ENCODE peak calls at places on chromosome X, in four cellular contexts. J is choroid plexus epithelial cell; S is activated CD4-positive, alpha-beta T cell treated with anti-CD3 and anti-CD28 coated beads, Interleukin-2, amount 50 U/mL, for 4 hours; U is NCI-H226. R is an unnamed sample.

GRCh38 chrX:108001218-108001814 is 19.1 kb upstream of the TEX13B start:
- DNase-seq in J (peak; percentile 77), S (no peak), U (peak; percentile 68), R (no peak)

GRCh38 chrX:18994713-18995112 is 10.8 kb upstream of the PHKA2 start:
- DNase-seq in J (peak; percentile 84), S (no peak), U (no peak), R (no peak)

GRCh38 chrX:46653482-46653881 is 79.9 kb downstream of the CHST7 start:
- DNase-seq in J (peak; percentile 44), S (no peak), U (no peak), R (no peak)

GRCh38 chrX:112889400-112889799 is 48.8 kb upstream of the AMOT start:
- DNase-seq in J (no peak), S (no peak), U (no peak), R (no peak)

GRCh38 chrX:107601326-107601725 is 27.0 kb upstream of the PRPS1 start:
- DNase-seq in J (no peak), S (no peak), U (no peak), R (no peak)

GRCh38 chrX:51144828-51145442 is 187.7 kb upstream of the NUDT10 start:
- DNase-seq in J (peak; percentile 41), S (peak; percentile 2), U (no peak), R (no peak)

GRCh38 chrX:131746491-131746968 is 202.7 kb downstream of the OR13H1 start:
- DNase-seq in J (no peak), S (no peak), U (peak; percentile 54), R (no peak)

GRCh38 chrX:45126158-45126557 is 74.5 kb downstream of the DIPK2B start:
- DNase-seq in J (peak; percentile 3), S (no peak), U (no peak), R (no peak)

GRCh38 chrX:54044877-54045328 is 630 bp upstream of the PHF8 start:
- DNase-seq in J (no peak), S (no peak), U (no peak), R (no peak)

GRCh38 chrX:139423186-139423585 is 107.4 kb upstream of the F9 start:
- DNase-seq in J (no peak), S (no peak), U (no peak), R (no peak)

GRCh38 chrX:7582191-7582590 is 260.8 kb upstream of the VCX start:
- DNase-seq in J (no peak), S (no peak), U (no peak), R (no peak)

GRCh38 chrX:140503714-140504351 is 1.0 kb downstream of the SOX3 start:
- DNase-seq in J (no peak), S (no peak), U (no peak), R (no peak)

GRCh38 chrX:39196192-39197102 is 395.2 kb downstream of the MID1IP1 start:
- DNase-seq in J (peak; percentile 43), S (peak; percentile 30), U (no peak), R (peak; percentile 60)

GRCh38 chrX:65572971-65573370 is 38.4 kb upstream of the LAS1L start:
- DNase-seq in J (no peak), S (no peak), U (no peak), R (no peak)

GRCh38 chrX:24231169-24231568 is 81.6 kb downstream of the ZFX start:
- DNase-seq in J (peak; percentile 88), S (no peak), U (peak; percentile 62), R (no peak)

GRCh38 chrX:49727847-49728246 is 32.1 kb upstream of the PAGE1 start:
- DNase-seq in J (no peak), S (no peak), U (no peak), R (no peak)

GRCh38 chrX:153635388-153635787 is 11.6 kb upstream of the DUSP9 start:
- DNase-seq in J (no peak), S (no peak), U (no peak), R (no peak)

GRCh38 chrX:39011454-39012204 is 210.4 kb downstream of the MID1IP1 start:
- DNase-seq in J (no peak), S (no peak), U (no peak), R (no peak)

GRCh38 chrX:75107863-75108509 is 48.1 kb downstream of the ABCB7 start:
- DNase-seq in J (no peak), S (no peak), U (no peak), R (no peak)

GRCh38 chrX:132592880-132593279 is 104.0 kb upstream of the MBNL3 start:
- DNase-seq in J (peak; percentile 26), S (no peak), U (no peak), R (no peak)

GRCh38 chrX:154121961-154122360 is 22.1 kb upstream of the OPN1LW start:
- DNase-seq in J (no peak), S (no peak), U (no peak), R (no peak)

GRCh38 chrX:574830-575229 is 55.8 kb upstream of the SHOX start:
- DNase-seq in J (no peak), S (no peak), U (no peak), R (no peak)

GRCh38 chrX:57282568-57282967 is 3.9 kb upstream of the FAAH2 start:
- DNase-seq in J (no peak), S (no peak), U (no peak), R (no peak)

GRCh38 chrX:48890296-48890925 is 7.2 kb downstream of the TIMM17B start:
- DNase-seq in J (no peak), S (no peak), U (no peak), R (no peak)

R was measured in activated T-helper 2 cell treated with anti-CD3 and anti-CD28 coated beads, Interferon-gamma antibody, Interleukin-2, Interleukin-4, amounts not matched to agents 10 μg/mL and 5 μg/mL and 100 μg/mL, durations not matched to agents 14 hours and 24 hours and 36 hours.